ENCODE peak calls at places on chromosomes 6 and 20, in ten cellular contexts. M is HCT116; E is right cardiac atrium; A is RWPE2; T is heart right ventricle; F is aorta; K is A549; Y is pancreas; O is naive thymus-derived CD4-positive, alpha-beta T cell; X is K562. C is an unnamed sample.

GRCh38 chr6:43129434-43130194 is 41.5 kb upstream of the SRF start:
- ATAC-seq in M (peak), E (peak), A (peak), T (peak), F (peak), K (peak), Y (peak), O (peak), X (peak), C (no peak)

GRCh38 chr6:100846276-100846675 is 34.9 kb downstream of the ASCC3 start:
- ATAC-seq in M (no peak), E (no peak), A (peak), T (no peak), F (no peak), K (no peak), Y (no peak), O (no peak), X (peak), C (no peak)

GRCh38 chr6:156862711-156863110 is 85.5 kb downstream of the ARID1B start:
- ATAC-seq in M (no peak), E (no peak), A (no peak), T (no peak), F (no peak), K (no peak), Y (no peak), O (peak), X (no peak), C (no peak)

GRCh38 chr6:131717815-131718214 is 7.0 kb upstream of the CTAGE9 start:
- ATAC-seq in M (no peak), E (no peak), A (no peak), T (no peak), F (no peak), K (no peak), Y (no peak), O (no peak), X (no peak), C (no peak)

GRCh38 chr20:63283397-63284082 is 9.4 kb upstream of the COL20A1 start:
- ATAC-seq in M (no peak), E (no peak), A (no peak), T (no peak), F (no peak), K (no peak), Y (no peak), O (no peak), X (no peak), C (no peak)

GRCh38 chr6:11750682-11751081 is 27.9 kb downstream of the ADTRP start:
- ATAC-seq in M (no peak), E (no peak), A (no peak), T (no peak), F (no peak), K (no peak), Y (peak), O (no peak), X (no peak), C (no peak)

GRCh38 chr20:44038681-44039123 is 124.0 kb downstream of the TOX2 start:
- ATAC-seq in M (no peak), E (no peak), A (no peak), T (peak), F (no peak), K (no peak), Y (peak), O (no peak), X (no peak), C (no peak)

GRCh38 chr6:138545621-138545980 is 46.3 kb upstream of the NHSL1 start:
- ATAC-seq in M (no peak), E (peak), A (no peak), T (peak), F (peak), K (no peak), Y (peak), O (no peak), X (peak), C (peak)

GRCh38 chr6:71886184-71887005 is at the start of gene RIMS1:
- ATAC-seq in M (no peak), E (peak), A (peak), T (no peak), F (peak), K (peak), Y (peak), O (no peak), X (peak), C (peak)

GRCh38 chr20:57135875-57136274 is 130.6 kb downstream of the BMP7 start:
- ATAC-seq in M (peak), E (no peak), A (peak), T (no peak), F (no peak), K (no peak), Y (no peak), O (no peak), X (peak), C (no peak)

GRCh38 chr6:44933113-44933512 is 395.0 kb upstream of the RUNX2 start:
- ATAC-seq in M (no peak), E (no peak), A (no peak), T (no peak), F (no peak), K (no peak), Y (no peak), O (peak), X (no peak), C (no peak)

GRCh38 chr6:106733386-106733785 is 104.0 kb downstream of the QRSL1 start:
- ATAC-seq in M (no peak), E (no peak), A (no peak), T (no peak), F (no peak), K (no peak), Y (no peak), O (no peak), X (no peak), C (no peak)

GRCh38 chr6:151647871-151648639 is 154.2 kb downstream of the CCDC170 start:
- ATAC-seq in M (peak), E (no peak), A (no peak), T (no peak), F (no peak), K (no peak), Y (no peak), O (no peak), X (peak), C (no peak)

GRCh38 chr6:15355683-15356099 is 109.8 kb downstream of the JARID2 start:
- ATAC-seq in M (no peak), E (no peak), A (no peak), T (no peak), F (no peak), K (no peak), Y (no peak), O (no peak), X (no peak), C (no peak)

GRCh38 chr20:48686238-48687096 is 141.3 kb downstream of the PREX1 start:
- ATAC-seq in M (no peak), E (peak), A (peak), T (peak), F (peak), K (no peak), Y (no peak), O (no peak), X (peak), C (peak)

GRCh38 chr6:11110921-11111768 is at the start of gene ERVFRD-1:
- ATAC-seq in M (no peak), E (no peak), A (no peak), T (no peak), F (no peak), K (no peak), Y (no peak), O (peak), X (peak), C (no peak)

GRCh38 chr20:46998497-46999190 is 104.0 kb downstream of the EYA2 start:
- ATAC-seq in M (no peak), E (no peak), A (peak), T (no peak), F (no peak), K (no peak), Y (peak), O (no peak), X (peak), C (no peak)

GRCh38 chr6:152218887-152219286 is 411.4 kb downstream of the ESR1 start:
- ATAC-seq in M (no peak), E (no peak), A (no peak), T (no peak), F (no peak), K (no peak), Y (no peak), O (no peak), X (no peak), C (no peak)

GRCh38 chr6:167533851-167534250 is 209.0 kb downstream of the TTLL2 start:
- ATAC-seq in M (no peak), E (no peak), A (no peak), T (no peak), F (no peak), K (no peak), Y (peak), O (no peak), X (no peak), C (no peak)

GRCh38 chr20:1437222-1437904 is 29.3 kb downstream of the NSFL1C start:
- ATAC-seq in M (peak), E (peak), A (peak), T (peak), F (peak), K (peak), Y (peak), O (peak), X (peak), C (no peak)

GRCh38 chr6:79240509-79240908 is 6.0 kb upstream of the HMGN3 start:
- ATAC-seq in M (no peak), E (peak), A (peak), T (peak), F (no peak), K (no peak), Y (peak), O (no peak), X (no peak), C (no peak)

GRCh38 chr6:123655520-123656306 is 19.0 kb upstream of the TRDN start:
- ATAC-seq in M (no peak), E (no peak), A (peak), T (no peak), F (no peak), K (no peak), Y (no peak), O (no peak), X (peak), C (no peak)

GRCh38 chr6:52641826-52642225 is 29.1 kb upstream of the TMEM14A start:
- ATAC-seq in M (no peak), E (peak), A (no peak), T (peak), F (no peak), K (no peak), Y (no peak), O (no peak), X (no peak), C (no peak)

GRCh38 chr6:102798631-102799030 is 1405.1 kb downstream of the GRIK2 start:
- ATAC-seq in M (no peak), E (no peak), A (no peak), T (no peak), F (no peak), K (no peak), Y (no peak), O (no peak), X (no peak), C (peak)

GRCh38 chr6:20483902-20484497 is 50.3 kb upstream of the CDKAL1 start:
- ATAC-seq in M (peak), E (no peak), A (no peak), T (peak), F (no peak), K (no peak), Y (no peak), O (no peak), X (no peak), C (peak)

GRCh38 chr6:100370265-100370664 is 94.5 kb downstream of the SIM1 start:
- ATAC-seq in M (peak), E (no peak), A (no peak), T (no peak), F (no peak), K (no peak), Y (no peak), O (no peak), X (no peak), C (no peak)

GRCh38 chr6:33277663-33278391 is 904 bp downstream of the B3GALT4 start:
- ATAC-seq in M (peak), E (peak), A (no peak), T (peak), F (peak), K (peak), Y (peak), O (peak), X (no peak), C (no peak)

GRCh38 chr6:7138921-7139358 is 31.2 kb downstream of the RREB1 start:
- ATAC-seq in M (no peak), E (no peak), A (peak), T (peak), F (no peak), K (peak), Y (peak), O (peak), X (no peak), C (no peak)

GRCh38 chr6:7138111-7138510 is 30.4 kb downstream of the RREB1 start:
- ATAC-seq in M (no peak), E (no peak), A (no peak), T (no peak), F (no peak), K (no peak), Y (no peak), O (no peak), X (no peak), C (no peak)

GRCh38 chr6:7136859-7137334 is 29.1 kb downstream of the RREB1 start:
- ATAC-seq in M (no peak), E (no peak), A (no peak), T (no peak), F (no peak), K (no peak), Y (no peak), O (no peak), X (peak), C (no peak)

GRCh38 chr6:7135755-7136154 is 28.0 kb downstream of the RREB1 start:
- ATAC-seq in M (no peak), E (no peak), A (no peak), T (no peak), F (no peak), K (no peak), Y (no peak), O (no peak), X (no peak), C (no peak)

DNA sequence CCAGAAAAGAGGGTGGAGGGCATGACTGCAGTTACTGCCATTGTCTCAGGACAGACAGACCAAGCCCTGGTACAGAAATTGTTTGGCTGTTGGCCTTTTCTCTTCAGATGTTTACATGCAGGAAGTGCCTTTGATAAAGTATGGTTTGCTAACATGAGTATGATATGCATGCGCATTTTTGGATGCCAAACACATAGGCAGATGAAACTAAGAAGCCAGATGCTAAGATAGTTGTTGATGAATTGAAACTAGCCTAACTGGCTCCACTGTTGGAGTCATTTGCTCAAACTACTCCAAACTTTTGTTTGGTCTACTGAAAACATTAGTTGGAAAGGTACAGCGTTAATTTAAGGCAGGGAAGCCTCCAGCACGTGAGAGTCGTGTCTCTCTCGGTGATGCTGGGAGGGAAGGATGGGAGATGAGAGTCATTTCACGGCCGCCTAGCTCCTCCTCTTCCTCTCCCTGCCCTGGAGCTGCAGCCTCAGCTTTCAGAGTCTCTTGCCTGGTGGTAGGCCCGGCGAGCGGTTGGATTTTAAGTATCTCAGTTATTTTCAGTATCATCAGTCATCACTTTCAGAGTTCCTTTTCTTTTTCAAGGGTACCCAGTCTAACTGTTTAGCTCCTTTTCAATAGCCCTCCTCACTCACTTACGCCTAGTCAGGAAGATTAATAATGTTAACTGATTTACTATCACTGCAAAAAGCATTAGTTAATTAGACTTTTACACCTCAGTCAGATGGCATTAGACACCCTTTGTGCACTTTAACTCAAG is 29.8 kb downstream of the RREB1 start:
- ATAC-seq in M (no peak), E (peak), A (peak), T (peak), F (no peak), K (peak), Y (no peak), O (peak), X (peak), C (peak)
- H3K27ac ChIP-seq in M (no peak), E (peak), A (peak), T (peak), F (no peak), K (peak), Y (peak), O (peak), X (peak), C (peak)

GRCh38 chr6:164345340-164345739 is 930.8 kb downstream of the QKI start:
- ATAC-seq in M (no peak), E (no peak), A (no peak), T (peak), F (no peak), K (no peak), Y (no peak), O (no peak), X (peak), C (no peak)
- H3K4me3 ChIP-seq in M (no peak), E (no peak), A (no peak), T (no peak), F (no peak), K (no peak), Y (no peak), O (no peak), X (no peak), C (no peak)

GRCh38 chr6:25173951-25174474 is 105.2 kb upstream of the CARMIL1 start:
- ATAC-seq in M (peak), E (peak), A (peak), T (no peak), F (peak), K (peak), Y (peak), O (peak), X (no peak), C (no peak)

GRCh38 chr6:25172819-25173218 is 106.4 kb upstream of the CARMIL1 start:
- ATAC-seq in M (peak), E (no peak), A (peak), T (no peak), F (no peak), K (no peak), Y (no peak), O (no peak), X (no peak), C (peak)

GRCh38 chr6:25171301-25171700 is 107.9 kb upstream of the CARMIL1 start:
- ATAC-seq in M (no peak), E (no peak), A (no peak), T (no peak), F (no peak), K (no peak), Y (no peak), O (no peak), X (no peak), C (no peak)

GRCh38 chr6:25174678-25175077 is 104.5 kb upstream of the CARMIL1 start:
- ATAC-seq in M (no peak), E (no peak), A (no peak), T (no peak), F (no peak), K (no peak), Y (no peak), O (no peak), X (no peak), C (no peak)

DNA sequence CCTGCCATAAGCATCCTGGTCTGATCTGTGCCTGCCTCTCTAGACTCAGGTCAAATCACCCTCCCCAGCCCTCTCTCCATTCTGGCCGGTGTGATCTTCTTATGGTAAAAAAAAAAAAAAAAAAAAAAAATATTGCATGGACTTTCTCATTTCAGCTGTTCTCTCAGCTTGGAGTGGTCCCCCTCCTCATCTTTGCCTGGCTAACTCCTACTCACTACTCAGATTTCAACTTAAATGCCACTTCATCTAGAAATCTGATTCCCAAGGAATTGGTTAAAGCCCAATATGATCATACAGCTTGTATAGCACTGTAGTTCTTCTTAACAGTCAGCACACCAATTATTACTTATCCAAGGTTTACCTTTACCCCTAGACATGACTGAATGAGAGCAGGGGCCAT is 105.9 kb upstream of the CARMIL1 start:
- ATAC-seq in M (peak), E (no peak), A (no peak), T (no peak), F (no peak), K (no peak), Y (no peak), O (no peak), X (no peak), C (no peak)
- H3K27ac ChIP-seq in M (no peak), E (no peak), A (peak), T (peak), F (peak), K (peak), Y (no peak), O (no peak), X (no peak), C (no peak)

DNA sequence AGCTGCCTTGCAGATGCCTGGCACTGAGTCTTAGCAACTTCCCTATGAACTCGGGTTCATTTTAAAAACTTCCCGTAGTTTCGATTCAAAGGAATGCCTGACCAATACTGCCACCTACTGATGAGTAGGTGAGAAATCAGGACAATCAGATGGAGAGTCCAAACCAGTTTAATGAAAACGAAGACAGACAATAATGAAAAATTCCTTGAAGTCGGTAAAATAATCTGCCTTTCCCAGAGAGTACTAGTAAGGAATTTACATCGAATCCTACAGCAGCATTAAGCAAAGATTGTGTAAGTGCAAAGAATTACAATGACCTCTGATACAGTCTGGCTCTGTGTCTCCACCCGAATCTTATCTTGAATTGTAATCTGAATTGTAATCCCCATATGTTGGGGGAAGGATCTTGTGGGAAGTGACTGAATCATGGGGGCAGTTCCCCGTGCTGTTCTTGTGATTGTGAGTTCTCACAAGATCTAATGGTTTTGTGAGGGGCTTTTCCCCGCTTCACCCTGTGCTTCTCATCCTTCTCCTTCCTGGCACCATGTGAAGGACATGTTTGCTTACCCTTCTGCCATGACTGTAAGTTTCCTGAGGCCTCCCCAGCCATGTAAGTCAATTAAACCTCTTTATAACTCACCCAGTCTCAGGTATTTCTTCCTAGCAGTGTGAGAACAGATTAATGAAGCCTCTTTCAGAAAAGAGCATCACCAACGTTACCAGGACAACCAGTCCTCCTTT is 134.4 kb downstream of the ARHGAP18 start:
- ATAC-seq in M (peak), E (peak), A (peak), T (peak), F (peak), K (peak), Y (peak), O (peak), X (peak), C (peak)
- H3K4me3 ChIP-seq in M (no peak), E (peak), A (no peak), T (peak), F (peak), K (no peak), Y (no peak), O (no peak), X (no peak), C (peak)

GRCh38 chr6:110550353-110550752 is 73.9 kb upstream of the SLC22A16 start:
- ATAC-seq in M (no peak), E (no peak), A (no peak), T (no peak), F (no peak), K (no peak), Y (no peak), O (no peak), X (no peak), C (no peak)
- H3K27ac ChIP-seq in M (no peak), E (no peak), A (no peak), T (no peak), F (no peak), K (no peak), Y (no peak), O (no peak), X (no peak), C (no peak)

GRCh38 chr6:75281643-75282042 is 2.9 kb downstream of the TMEM30A start:
- ATAC-seq in M (no peak), E (no peak), A (no peak), T (no peak), F (no peak), K (no peak), Y (no peak), O (no peak), X (no peak), C (no peak)

GRCh38 chr6:75278474-75279077 is 6.0 kb downstream of the TMEM30A start:
- ATAC-seq in M (no peak), E (no peak), A (no peak), T (no peak), F (no peak), K (no peak), Y (no peak), O (peak), X (peak), C (no peak)

GRCh38 chr6:75282706-75283105 is 1.9 kb downstream of the TMEM30A start:
- ATAC-seq in M (no peak), E (no peak), A (no peak), T (no peak), F (no peak), K (no peak), Y (no peak), O (no peak), X (no peak), C (no peak)

GRCh38 chr6:75280131-75280855 is 4.3 kb downstream of the TMEM30A start:
- ATAC-seq in M (no peak), E (no peak), A (no peak), T (no peak), F (no peak), K (no peak), Y (no peak), O (no peak), X (no peak), C (no peak)

GRCh38 chr6:75279418-75279817 is 5.2 kb downstream of the TMEM30A start:
- ATAC-seq in M (no peak), E (no peak), A (no peak), T (peak), F (no peak), K (no peak), Y (no peak), O (no peak), X (no peak), C (no peak)
- H3K4me3 ChIP-seq in M (no peak), E (no peak), A (no peak), T (no peak), F (no peak), K (no peak), Y (no peak), O (no peak), X (no peak), C (no peak)

C was measured in gastroesophageal sphincter.